ENCODE peak calls at places on chromosomes 4 and X, in ten cellular contexts. W is GM10248, Z is RWPE1, R is neural progenitor cell, T is EH, E is brain microvascular endothelial cell, O is right cardiac atrium, M is NCI-H2171 treated with DMSO at 0.1 percent for 48 hours, S is GM20000, B is cardiac muscle cell. P is an unnamed sample.

GRCh38 chr4:95129708-95130343 is 372.1 kb downstream of the BMPR1B start:
- DNase-seq in T (peak; percentile 98), S (no peak), E (peak; percentile 99), W (no peak), B (no peak), R (no peak), O (no peak), M (no peak), Z (peak; percentile 86), P (peak; percentile 95)

GRCh38 chrX:124018031-124018430 is 56.5 kb downstream of the STAG2 start:
- DNase-seq in B (no peak), O (no peak), R (no peak), W (no peak), E (no peak), Z (no peak), T (peak; percentile 8), M (no peak), S (no peak), P (no peak)

GRCh38 chr4:2712261-2712842 is 43.8 kb downstream of the TNIP2 start:
- DNase-seq in B (peak; percentile 20), Z (no peak), W (no peak), T (peak; percentile 15), O (no peak), S (no peak), E (no peak), R (peak; percentile 33), M (no peak), P (no peak)

GRCh38 chrX:1486749-1487361 is 34.1 kb upstream of the ASMTL start:
- DNase-seq in W (no peak), R (no peak), B (no peak), T (no peak), Z (no peak), O (peak; percentile 78), M (no peak), E (no peak), S (no peak), P (no peak)

GRCh38 chrX:1610166-1610565 is 4.7 kb upstream of the ASMT start:
- DNase-seq in R (no peak), M (no peak), B (no peak), O (no peak), Z (no peak), S (no peak), T (no peak), E (no peak), W (no peak), P (no peak)

GRCh38 chrX:11888421-11888820 is 130.4 kb downstream of the MSL3 start:
- DNase-seq in W (no peak), O (no peak), S (no peak), M (no peak), Z (no peak), T (no peak), R (no peak), B (no peak), E (no peak), P (no peak)

GRCh38 chr4:89837385-89837995 is 529 bp upstream of the SNCA start:
- DNase-seq in M (peak; percentile 76), T (peak; percentile 13), O (no peak), E (peak; percentile 6), Z (peak; percentile 41), B (peak; percentile 65), W (peak; percentile 25), R (peak; percentile 72), S (peak; percentile 39), P (peak; percentile 12)

GRCh38 chr4:108840426-108840975 is 77.6 kb upstream of the ETNPPL start:
- DNase-seq in S (no peak), M (no peak), Z (no peak), B (no peak), T (no peak), R (no peak), E (no peak), O (no peak), W (no peak), P (no peak)

GRCh38 chrX:107600366-107600765 is 27.9 kb upstream of the PRPS1 start:
- DNase-seq in E (no peak), S (no peak), W (no peak), M (no peak), T (no peak), B (no peak), R (no peak), O (no peak), Z (no peak), P (no peak)

GRCh38 chr4:150976478-150977118 is 38.5 kb downstream of the LRBA start:
- DNase-seq in Z (no peak), S (no peak), R (peak; percentile 38), W (no peak), T (no peak), B (peak; percentile 32), E (no peak), O (no peak), M (no peak), P (no peak)

GRCh38 chr4:126947536-126947935 is 685.2 kb upstream of the INTU start:
- DNase-seq in R (no peak), T (no peak), B (no peak), Z (no peak), M (no peak), S (no peak), W (no peak), O (no peak), E (no peak), P (no peak)

GRCh38 chrX:127574829-127575228 is 477.4 kb downstream of the ACTRT1 start:
- DNase-seq in M (no peak), S (no peak), W (no peak), T (no peak), B (no peak), R (no peak), Z (no peak), E (no peak), O (no peak), P (no peak)

GRCh38 chrX:54358424-54359211 is 772 bp upstream of the WNK3 start:
- DNase-seq in B (peak; percentile 87), R (peak; percentile 96), M (peak; percentile 84), T (peak; percentile 64), Z (peak; percentile 32), W (peak; percentile 22), E (peak; percentile 38), O (peak; percentile 83), S (peak; percentile 44), P (no peak)

GRCh38 chr4:18075823-18076433 is 54.4 kb upstream of the LCORL start:
- DNase-seq in T (peak; percentile 2), M (peak; percentile 12), Z (no peak), W (no peak), B (no peak), R (peak; percentile 4), E (no peak), O (peak; percentile 55), S (no peak), P (peak; percentile 74)

GRCh38 chrX:146994163-146994562 is 179.6 kb upstream of the CXorf51A start:
- DNase-seq in W (no peak), Z (no peak), S (no peak), R (no peak), M (no peak), E (no peak), B (no peak), T (no peak), O (no peak), P (no peak)

GRCh38 chrX:148133099-148133725 is 152.1 kb downstream of the FMR1NB start:
- DNase-seq in S (no peak), E (no peak), R (no peak), Z (no peak), O (no peak), M (peak; percentile 7), B (no peak), T (no peak), W (no peak), P (no peak)

GRCh38 chr4:25307596-25307995 is 5.0 kb upstream of the ZCCHC4 start:
- DNase-seq in S (no peak), R (no peak), Z (no peak), B (no peak), W (no peak), E (no peak), O (no peak), M (no peak), T (no peak), P (no peak)

GRCh38 chr4:78079701-78080430 is 22.7 kb downstream of the FRAS1 start:
- DNase-seq in Z (no peak), B (no peak), E (no peak), O (no peak), T (no peak), W (no peak), R (no peak), M (peak; percentile 94), S (no peak), P (no peak)

GRCh38 chrX:135170468-135170867 is 730 bp downstream of the CT55 start:
- DNase-seq in B (no peak), T (no peak), R (no peak), M (no peak), S (no peak), W (no peak), E (no peak), Z (no peak), O (no peak), P (no peak)

GRCh38 chr4:69714086-69714485 is 46.3 kb downstream of the SULT1B1 start:
- DNase-seq in T (no peak), S (no peak), B (no peak), W (no peak), R (no peak), Z (no peak), M (no peak), E (no peak), O (no peak), P (no peak)

GRCh38 chr4:186693159-186693815 is 30.4 kb downstream of the FAT1 start:
- DNase-seq in M (no peak), E (peak; percentile 77), O (peak; percentile 81), Z (peak; percentile 91), S (no peak), T (peak; percentile 85), W (no peak), R (no peak), B (no peak), P (peak; percentile 44)

GRCh38 chr4:83217721-83218522 is 66.7 kb downstream of the COQ2 start:
- DNase-seq in W (peak; percentile 82), R (no peak), B (no peak), M (no peak), T (peak; percentile 25), E (no peak), S (peak; percentile 72), O (no peak), Z (no peak), P (peak; percentile 44)

GRCh38 chrX:130055899-130056298 is 54.4 kb downstream of the ELF4 start:
- DNase-seq in R (no peak), B (no peak), S (no peak), M (no peak), T (no peak), O (no peak), W (no peak), E (no peak), Z (no peak), P (no peak)

GRCh38 chr4:2281575-2282343 is 19.9 kb upstream of the MXD4 start:
- DNase-seq in Z (no peak), M (no peak), B (no peak), O (peak; percentile 57), T (no peak), R (no peak), W (no peak), E (no peak), S (peak; percentile 67), P (no peak)

GRCh38 chrX:107704587-107704986 is 71.0 kb downstream of the TSC22D3 start:
- DNase-seq in E (no peak), W (no peak), Z (no peak), B (no peak), T (no peak), S (no peak), O (no peak), R (no peak), M (no peak), P (no peak)

GRCh38 chr4:1172971-1173757 is 781 bp upstream of the SPON2 start:
- DNase-seq in S (peak; percentile 27), E (no peak), M (no peak), W (peak; percentile 18), Z (no peak), O (peak; percentile 70), R (peak; percentile 50), B (no peak), T (peak; percentile 80), P (peak; percentile 86)